ENCODE peak calls at places on chromosomes 7 and 10, in eight cellular contexts. One of them, this sample, is unnamed.
A peak's percentile ranks its signal among the peaks of the same experiment; 100 is the strongest.

GRCh38 chr7:100693312-100694195 is 496 bp downstream of the GIGYF1 start:
- DNase-seq in astrocyte of the spinal cord: no peak
- DNase-seq in MCF 10A: no peak
- DNase-seq in transverse colon: no peak
- DNase-seq in WTC11: no peak
- DNase-seq in pancreas: peak; percentile 60
- DNase-seq in fibroblast of pulmonary artery: no peak
- DNase-seq in stomach: no peak
- DNase-seq in this sample: no peak

GRCh38 chr7:106069471-106070200 is 42.5 kb downstream of the SYPL1 start:
- DNase-seq in WTC11: no peak
- DNase-seq in MCF 10A: no peak
- DNase-seq in astrocyte of the spinal cord: no peak
- DNase-seq in pancreas: no peak
- DNase-seq in fibroblast of pulmonary artery: no peak
- DNase-seq in stomach: no peak
- DNase-seq in transverse colon: no peak
- DNase-seq in this sample: no peak

GRCh38 chr10:35843524-35844171 is 201.6 kb upstream of the FZD8 start:
- DNase-seq in stomach: peak; percentile 34
- DNase-seq in MCF 10A: no peak
- DNase-seq in astrocyte of the spinal cord: peak; percentile 42
- DNase-seq in pancreas: no peak
- DNase-seq in WTC11: peak; percentile 12
- DNase-seq in transverse colon: no peak
- DNase-seq in fibroblast of pulmonary artery: peak; percentile 3
- DNase-seq in this sample: no peak

GRCh38 chr10:15348579-15348978 is 22.5 kb downstream of the FAM171A1 start:
- DNase-seq in astrocyte of the spinal cord: no peak
- DNase-seq in transverse colon: no peak
- DNase-seq in WTC11: no peak
- DNase-seq in pancreas: no peak
- DNase-seq in fibroblast of pulmonary artery: peak; percentile 58
- DNase-seq in MCF 10A: no peak
- DNase-seq in stomach: no peak
- DNase-seq in this sample: no peak

GRCh38 chr7:115812796-115813195 is 217.8 kb downstream of the TFEC start:
- DNase-seq in WTC11: no peak
- DNase-seq in astrocyte of the spinal cord: no peak
- DNase-seq in stomach: no peak
- DNase-seq in pancreas: no peak
- DNase-seq in MCF 10A: no peak
- DNase-seq in transverse colon: no peak
- DNase-seq in fibroblast of pulmonary artery: no peak
- DNase-seq in this sample: no peak

GRCh38 chr10:2949948-2950354 is 117.4 kb upstream of the PFKP start:
- DNase-seq in stomach: no peak
- DNase-seq in WTC11: no peak
- DNase-seq in transverse colon: no peak
- DNase-seq in pancreas: no peak
- DNase-seq in astrocyte of the spinal cord: peak; percentile 45
- DNase-seq in fibroblast of pulmonary artery: no peak
- DNase-seq in MCF 10A: peak; percentile 82
- DNase-seq in this sample: peak; percentile 25

GRCh38 chr7:65907501-65908198 is 34.8 kb downstream of the VKORC1L1 start:
- DNase-seq in stomach: no peak
- DNase-seq in astrocyte of the spinal cord: no peak
- DNase-seq in WTC11: no peak
- DNase-seq in transverse colon: no peak
- DNase-seq in fibroblast of pulmonary artery: no peak
- DNase-seq in pancreas: no peak
- DNase-seq in MCF 10A: no peak
- DNase-seq in this sample: no peak

GRCh38 chr10:13492493-13493180 is 36.2 kb downstream of the BEND7 start:
- DNase-seq in astrocyte of the spinal cord: no peak
- DNase-seq in stomach: no peak
- DNase-seq in transverse colon: no peak
- DNase-seq in MCF 10A: no peak
- DNase-seq in fibroblast of pulmonary artery: no peak
- DNase-seq in pancreas: no peak
- DNase-seq in WTC11: no peak
- DNase-seq in this sample: no peak

GRCh38 chr7:2101630-2102374 is 130.9 kb downstream of the MAD1L1 start:
- DNase-seq in astrocyte of the spinal cord: no peak
- DNase-seq in stomach: no peak
- DNase-seq in MCF 10A: no peak
- DNase-seq in transverse colon: no peak
- DNase-seq in pancreas: no peak
- DNase-seq in fibroblast of pulmonary artery: no peak
- DNase-seq in WTC11: no peak
- DNase-seq in this sample: no peak

DNA sequence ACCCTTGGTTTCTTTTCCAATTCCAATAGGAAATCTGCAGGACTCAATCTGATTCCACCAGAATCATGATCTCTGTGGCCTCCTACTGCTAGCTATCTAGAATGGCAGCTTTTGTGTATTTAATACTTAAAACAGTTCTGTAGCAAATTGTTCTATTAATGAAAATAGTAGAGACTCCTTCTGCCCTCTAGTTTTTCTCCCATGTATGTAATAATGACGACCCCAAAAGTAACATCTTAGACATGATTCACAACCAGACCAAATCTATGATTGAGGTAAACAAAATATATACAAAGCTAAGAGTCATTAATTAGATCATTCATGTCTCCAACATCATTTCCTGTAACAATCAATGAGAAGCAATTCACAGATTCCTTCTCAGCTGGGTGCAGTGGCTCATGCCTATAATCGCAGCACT is 259.1 kb upstream of the MKLN1 start:
- DNase-seq in WTC11: no peak
- DNase-seq in astrocyte of the spinal cord: peak; percentile 43
- DNase-seq in stomach: no peak
- DNase-seq in fibroblast of pulmonary artery: peak; percentile 39
- DNase-seq in MCF 10A: no peak
- DNase-seq in transverse colon: no peak
- DNase-seq in pancreas: no peak
- DNase-seq in this sample: no peak
- TF ChIP-seq CTCF in WTC11: no peak
- TF ChIP-seq CTCF in astrocyte of the spinal cord: peak; percentile 39
- TF ChIP-seq CTCF in stomach: no peak
- TF ChIP-seq CTCF in fibroblast of pulmonary artery: peak; percentile 41
- TF ChIP-seq CTCF in MCF 10A: no peak
- TF ChIP-seq CTCF in transverse colon: peak; percentile 37
- TF ChIP-seq CTCF in pancreas: no peak
- TF ChIP-seq CTCF in this sample: no peak

DNA sequence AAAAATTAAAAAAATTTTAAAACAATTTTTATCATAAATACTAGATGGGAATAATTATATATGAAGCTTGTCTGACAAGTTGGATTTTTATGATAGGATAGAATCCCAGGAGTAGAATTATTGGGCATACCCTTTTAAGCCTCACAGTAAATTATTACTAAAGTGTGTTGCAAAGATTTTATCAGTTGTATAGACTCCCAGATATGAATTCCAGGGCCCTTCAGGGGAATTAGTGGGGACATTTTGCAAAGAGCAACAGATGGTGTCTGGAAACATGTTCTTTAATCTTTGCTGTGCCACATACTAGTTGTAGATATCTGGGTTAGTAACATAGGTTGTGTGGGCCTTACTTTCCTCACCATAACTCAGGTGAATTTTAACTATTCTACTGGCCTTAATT is 28.7 kb downstream of the ZEB1 start:
- DNase-seq in pancreas: no peak
- DNase-seq in fibroblast of pulmonary artery: no peak
- DNase-seq in stomach: no peak
- DNase-seq in MCF 10A: no peak
- DNase-seq in astrocyte of the spinal cord: no peak
- DNase-seq in WTC11: no peak
- DNase-seq in transverse colon: no peak
- DNase-seq in this sample: no peak
- TF ChIP-seq CTCF in pancreas: no peak
- TF ChIP-seq CTCF in fibroblast of pulmonary artery: no peak
- TF ChIP-seq CTCF in stomach: no peak
- TF ChIP-seq CTCF in MCF 10A: no peak
- TF ChIP-seq CTCF in astrocyte of the spinal cord: no peak
- TF ChIP-seq CTCF in WTC11: no peak
- TF ChIP-seq CTCF in transverse colon: no peak
- TF ChIP-seq CTCF in this sample: no peak

DNA sequence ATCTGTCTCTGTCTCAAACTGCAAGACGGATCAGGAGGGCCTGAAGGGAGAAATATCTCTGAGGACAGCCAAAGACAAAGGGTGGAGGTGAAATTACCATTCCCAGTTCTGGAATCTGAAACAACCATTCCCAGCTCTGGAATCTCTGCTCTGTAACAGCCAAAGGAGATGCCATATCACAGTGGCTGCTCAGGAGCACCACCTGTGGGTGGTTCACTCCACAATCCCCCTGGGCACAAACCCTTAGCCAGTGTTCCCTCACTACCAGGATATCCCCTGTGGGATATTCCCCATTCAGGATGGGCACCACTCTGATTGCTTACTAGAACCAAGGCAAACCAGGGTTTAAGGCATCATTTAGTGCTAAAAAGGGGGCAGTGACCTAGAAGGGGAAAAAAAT is 199.0 kb downstream of the HTR7 start:
- DNase-seq in stomach: no peak
- DNase-seq in MCF 10A: no peak
- DNase-seq in WTC11: peak; percentile 28
- DNase-seq in astrocyte of the spinal cord: no peak
- DNase-seq in transverse colon: no peak
- DNase-seq in fibroblast of pulmonary artery: no peak
- DNase-seq in pancreas: no peak
- DNase-seq in this sample: no peak
- TF ChIP-seq CTCF in stomach: no peak
- TF ChIP-seq CTCF in MCF 10A: no peak
- TF ChIP-seq CTCF in WTC11: no peak
- TF ChIP-seq CTCF in astrocyte of the spinal cord: no peak
- TF ChIP-seq CTCF in transverse colon: no peak
- TF ChIP-seq CTCF in fibroblast of pulmonary artery: peak; percentile 42
- TF ChIP-seq CTCF in pancreas: no peak
- TF ChIP-seq CTCF in this sample: peak; percentile 27

DNA sequence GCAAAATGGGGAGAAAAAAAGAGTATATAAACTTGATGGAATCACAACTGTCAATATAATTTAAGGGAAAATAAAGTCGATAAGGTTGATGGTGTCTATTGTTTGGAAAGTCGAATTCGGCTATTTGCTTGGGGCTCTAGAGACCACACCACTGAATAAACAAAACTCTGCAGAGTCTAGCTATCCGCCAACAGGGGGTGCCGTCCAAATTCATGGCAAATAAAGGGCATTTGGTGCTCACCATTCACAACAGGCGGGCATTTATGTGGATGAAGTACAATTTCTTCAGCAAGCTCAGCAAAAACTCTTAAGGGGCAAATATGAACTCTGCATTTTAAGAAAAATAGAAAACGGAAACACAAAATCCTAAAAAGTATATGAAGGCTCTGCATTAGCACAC is 23.3 kb downstream of the CD36 start:
- DNase-seq in astrocyte of the spinal cord: no peak
- DNase-seq in WTC11: peak; percentile 23
- DNase-seq in fibroblast of pulmonary artery: peak; percentile 10
- DNase-seq in pancreas: no peak
- DNase-seq in transverse colon: no peak
- DNase-seq in stomach: no peak
- DNase-seq in MCF 10A: no peak
- DNase-seq in this sample: no peak
- TF ChIP-seq CTCF in astrocyte of the spinal cord: peak; percentile 28
- TF ChIP-seq CTCF in WTC11: peak; percentile 27
- TF ChIP-seq CTCF in fibroblast of pulmonary artery: peak; percentile 26
- TF ChIP-seq CTCF in pancreas: no peak
- TF ChIP-seq CTCF in transverse colon: no peak
- TF ChIP-seq CTCF in stomach: no peak
- TF ChIP-seq CTCF in MCF 10A: peak; percentile 9
- TF ChIP-seq CTCF in this sample: peak; percentile 31

DNA sequence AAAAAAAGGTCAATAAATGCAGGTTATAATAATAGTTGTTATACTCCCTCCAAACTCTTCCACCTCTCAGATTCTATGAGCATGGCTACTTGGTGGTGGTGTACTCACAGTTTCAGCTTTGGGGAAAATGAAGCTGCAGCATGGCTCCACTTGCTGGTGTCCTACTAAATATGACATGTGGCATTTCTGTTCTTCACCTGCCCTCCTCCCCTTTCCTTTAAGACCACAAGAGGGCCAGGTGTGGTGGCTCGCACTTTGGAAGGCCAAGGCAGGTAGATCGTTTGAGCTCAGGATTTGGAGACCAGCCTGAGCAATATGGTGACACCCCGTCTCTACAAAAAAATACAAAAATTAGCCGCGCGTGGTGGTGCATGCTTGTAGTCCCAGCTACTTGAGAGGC is 101.1 kb downstream of the SLC37A3 start:
- DNase-seq in WTC11: no peak
- DNase-seq in MCF 10A: no peak
- DNase-seq in pancreas: no peak
- DNase-seq in transverse colon: no peak
- DNase-seq in astrocyte of the spinal cord: no peak
- DNase-seq in fibroblast of pulmonary artery: no peak
- DNase-seq in stomach: no peak
- DNase-seq in this sample: no peak
- TF ChIP-seq CTCF in WTC11: no peak
- TF ChIP-seq CTCF in MCF 10A: no peak
- TF ChIP-seq CTCF in pancreas: no peak
- TF ChIP-seq CTCF in transverse colon: no peak
- TF ChIP-seq CTCF in astrocyte of the spinal cord: no peak
- TF ChIP-seq CTCF in fibroblast of pulmonary artery: no peak
- TF ChIP-seq CTCF in stomach: no peak
- TF ChIP-seq CTCF in this sample: no peak